ENCODE peak calls at places on chromosomes 1 and 21, in eight cellular contexts. One of them, this sample, is unnamed.

GRCh38 chr1:7290971-7291970 is 479.8 kb upstream of the VAMP3 start:
- DNase-seq in GM12878: no peak
- DNase-seq in HCT116: no peak
- DNase-seq in H1: no peak
- DNase-seq in SK-N-SH: peak; percentile 76
- DNase-seq in K562: no peak
- DNase-seq in endothelial cell of umbilical vein: no peak
- DNase-seq in HepG2: no peak
- DNase-seq in this sample: no peak

GRCh38 chr1:205256956-205257615 is 29.3 kb downstream of the TMCC2 start:
- DNase-seq in HepG2: no peak
- DNase-seq in K562: no peak
- DNase-seq in H1: no peak
- DNase-seq in endothelial cell of umbilical vein: no peak
- DNase-seq in GM12878: no peak
- DNase-seq in SK-N-SH: no peak
- DNase-seq in HCT116: no peak
- DNase-seq in this sample: no peak

GRCh38 chr1:193558491-193559028 is 372.1 kb upstream of the B3GALT2 start:
- DNase-seq in K562: no peak
- DNase-seq in HCT116: peak; percentile 61
- DNase-seq in SK-N-SH: no peak
- DNase-seq in HepG2: no peak
- DNase-seq in H1: no peak
- DNase-seq in endothelial cell of umbilical vein: peak; percentile 92
- DNase-seq in GM12878: no peak
- DNase-seq in this sample: no peak

GRCh38 chr1:28518745-28519341 is 13.0 kb downstream of the RCC1 start:
- DNase-seq in endothelial cell of umbilical vein: no peak
- DNase-seq in GM12878: no peak
- DNase-seq in K562: peak; percentile 64
- DNase-seq in HCT116: no peak
- DNase-seq in SK-N-SH: no peak
- DNase-seq in HepG2: peak; percentile 84
- DNase-seq in H1: no peak
- DNase-seq in this sample: no peak

GRCh38 chr21:32403201-32403701 is 9.3 kb upstream of the EVA1C start:
- DNase-seq in K562: peak; percentile 76
- DNase-seq in endothelial cell of umbilical vein: peak; percentile 86
- DNase-seq in HepG2: peak; percentile 48
- DNase-seq in GM12878: peak; percentile 3
- DNase-seq in SK-N-SH: peak; percentile 81
- DNase-seq in HCT116: no peak
- DNase-seq in H1: no peak
- DNase-seq in this sample: peak; percentile 92

GRCh38 chr1:43331688-43332087 is 5.9 kb upstream of the MPL start:
- DNase-seq in SK-N-SH: no peak
- DNase-seq in H1: no peak
- DNase-seq in endothelial cell of umbilical vein: no peak
- DNase-seq in K562: no peak
- DNase-seq in HepG2: no peak
- DNase-seq in GM12878: no peak
- DNase-seq in HCT116: no peak
- DNase-seq in this sample: no peak

GRCh38 chr1:68111804-68112436 is 61.5 kb upstream of the DIRAS3 start:
- DNase-seq in endothelial cell of umbilical vein: peak; percentile 88
- DNase-seq in GM12878: no peak
- DNase-seq in SK-N-SH: peak; percentile 44
- DNase-seq in HCT116: peak; percentile 45
- DNase-seq in K562: no peak
- DNase-seq in HepG2: no peak
- DNase-seq in H1: no peak
- DNase-seq in this sample: peak; percentile 43

GRCh38 chr1:7375329-7375728 is 395.8 kb upstream of the VAMP3 start:
- DNase-seq in H1: no peak
- DNase-seq in endothelial cell of umbilical vein: no peak
- DNase-seq in HepG2: no peak
- DNase-seq in HCT116: no peak
- DNase-seq in K562: no peak
- DNase-seq in GM12878: no peak
- DNase-seq in SK-N-SH: no peak
- DNase-seq in this sample: no peak

GRCh38 chr21:22020221-22020620 is 1022.0 kb downstream of the NCAM2 start:
- DNase-seq in GM12878: no peak
- DNase-seq in H1: no peak
- DNase-seq in HCT116: no peak
- DNase-seq in HepG2: no peak
- DNase-seq in K562: no peak
- DNase-seq in endothelial cell of umbilical vein: no peak
- DNase-seq in SK-N-SH: no peak
- DNase-seq in this sample: peak; percentile 1

GRCh38 chr1:58789322-58789856 is 5.5 kb upstream of the JUN start:
- DNase-seq in SK-N-SH: no peak
- DNase-seq in H1: no peak
- DNase-seq in GM12878: no peak
- DNase-seq in K562: no peak
- DNase-seq in HCT116: no peak
- DNase-seq in HepG2: no peak
- DNase-seq in endothelial cell of umbilical vein: no peak
- DNase-seq in this sample: no peak

GRCh38 chr1:86382878-86383277 is 13.2 kb downstream of the ODF2L start:
- DNase-seq in GM12878: peak; percentile 13
- DNase-seq in H1: no peak
- DNase-seq in HepG2: no peak
- DNase-seq in HCT116: no peak
- DNase-seq in SK-N-SH: no peak
- DNase-seq in K562: no peak
- DNase-seq in endothelial cell of umbilical vein: peak; percentile 64
- DNase-seq in this sample: no peak

GRCh38 chr1:85888961-85889360 is 180.7 kb upstream of the ZNHIT6 start:
- DNase-seq in K562: no peak
- DNase-seq in H1: no peak
- DNase-seq in endothelial cell of umbilical vein: no peak
- DNase-seq in HCT116: no peak
- DNase-seq in GM12878: no peak
- DNase-seq in HepG2: no peak
- DNase-seq in SK-N-SH: no peak
- DNase-seq in this sample: no peak

GRCh38 chr1:41620365-41621169 is 136.1 kb upstream of the EDN2 start:
- DNase-seq in K562: no peak
- DNase-seq in SK-N-SH: no peak
- DNase-seq in endothelial cell of umbilical vein: no peak
- DNase-seq in HCT116: no peak
- DNase-seq in H1: no peak
- DNase-seq in GM12878: no peak
- DNase-seq in HepG2: no peak
- DNase-seq in this sample: no peak

GRCh38 chr21:25375675-25376074 is 231.6 kb downstream of the MRPL39 start:
- DNase-seq in H1: no peak
- DNase-seq in endothelial cell of umbilical vein: peak; percentile 10
- DNase-seq in HCT116: no peak
- DNase-seq in HepG2: no peak
- DNase-seq in K562: no peak
- DNase-seq in SK-N-SH: no peak
- DNase-seq in GM12878: no peak
- DNase-seq in this sample: no peak

GRCh38 chr1:114466334-114467014 is 44.5 kb downstream of the TRIM33 start:
- DNase-seq in HepG2: peak; percentile 79
- DNase-seq in SK-N-SH: no peak
- DNase-seq in K562: no peak
- DNase-seq in GM12878: no peak
- DNase-seq in HCT116: no peak
- DNase-seq in endothelial cell of umbilical vein: no peak
- DNase-seq in H1: no peak
- DNase-seq in this sample: peak; percentile 50

GRCh38 chr1:88595355-88595754 is 88.7 kb upstream of the PKN2 start:
- DNase-seq in HepG2: peak; percentile 65
- DNase-seq in SK-N-SH: no peak
- DNase-seq in GM12878: peak; percentile 12
- DNase-seq in endothelial cell of umbilical vein: peak; percentile 63
- DNase-seq in K562: peak; percentile 31
- DNase-seq in HCT116: peak; percentile 62
- DNase-seq in H1: no peak
- DNase-seq in this sample: peak; percentile 67

GRCh38 chr21:33036430-33037162 is 10.9 kb downstream of the OLIG2 start:
- DNase-seq in K562: no peak
- DNase-seq in SK-N-SH: no peak
- DNase-seq in HepG2: no peak
- DNase-seq in GM12878: no peak
- DNase-seq in HCT116: no peak
- DNase-seq in H1: no peak
- DNase-seq in endothelial cell of umbilical vein: peak; percentile 79
- DNase-seq in this sample: no peak

GRCh38 chr1:78080767-78081166 is 35.0 kb downstream of the GIPC2 start:
- DNase-seq in K562: no peak
- DNase-seq in endothelial cell of umbilical vein: peak; percentile 21
- DNase-seq in H1: no peak
- DNase-seq in GM12878: no peak
- DNase-seq in HepG2: no peak
- DNase-seq in SK-N-SH: no peak
- DNase-seq in HCT116: no peak
- DNase-seq in this sample: no peak

GRCh38 chr1:160607051-160608032 is 28.0 kb upstream of the CD84 start:
- DNase-seq in HCT116: peak; percentile 68
- DNase-seq in K562: peak; percentile 73
- DNase-seq in H1: no peak
- DNase-seq in HepG2: peak; percentile 63
- DNase-seq in SK-N-SH: peak; percentile 33
- DNase-seq in GM12878: peak; percentile 90
- DNase-seq in endothelial cell of umbilical vein: peak; percentile 70
- DNase-seq in this sample: peak; percentile 82

GRCh38 chr1:94417962-94418663 is at the start of gene ABCD3:
- DNase-seq in K562: peak; percentile 97
- DNase-seq in H1: peak; percentile 59
- DNase-seq in GM12878: peak; percentile 80
- DNase-seq in HepG2: peak; percentile 93
- DNase-seq in SK-N-SH: peak; percentile 96
- DNase-seq in endothelial cell of umbilical vein: peak; percentile 98
- DNase-seq in HCT116: peak; percentile 83
- DNase-seq in this sample: peak; percentile 92

GRCh38 chr1:23194119-23194984 is 22.9 kb downstream of the HTR1D start:
- DNase-seq in K562: no peak
- DNase-seq in endothelial cell of umbilical vein: no peak
- DNase-seq in SK-N-SH: no peak
- DNase-seq in HCT116: no peak
- DNase-seq in GM12878: no peak
- DNase-seq in HepG2: no peak
- DNase-seq in H1: no peak
- DNase-seq in this sample: no peak

GRCh38 chr1:152034654-152035405 is 2.0 kb downstream of the S100A11 start:
- DNase-seq in H1: no peak
- DNase-seq in endothelial cell of umbilical vein: peak; percentile 60
- DNase-seq in K562: peak; percentile 74
- DNase-seq in SK-N-SH: peak; percentile 49
- DNase-seq in HepG2: peak; percentile 61
- DNase-seq in GM12878: peak; percentile 57
- DNase-seq in HCT116: peak; percentile 79
- DNase-seq in this sample: peak; percentile 90
- TF ChIP-seq POLR2AphosphoS5 in H1: no peak
- TF ChIP-seq POLR2AphosphoS5 in endothelial cell of umbilical vein: peak; percentile 37
- TF ChIP-seq POLR2AphosphoS5 in K562: peak; percentile 24
- TF ChIP-seq POLR2AphosphoS5 in SK-N-SH: no peak
- TF ChIP-seq POLR2AphosphoS5 in HepG2: no peak
- TF ChIP-seq POLR2AphosphoS5 in GM12878: no peak
- TF ChIP-seq POLR2AphosphoS5 in HCT116: peak; percentile 46
- TF ChIP-seq POLR2AphosphoS5 in this sample: peak; percentile 9

GRCh38 chr1:209875510-209875909 is 47.7 kb downstream of the UTP25 start:
- DNase-seq in endothelial cell of umbilical vein: peak; percentile 51
- DNase-seq in HepG2: peak; percentile 36
- DNase-seq in HCT116: peak; percentile 19
- DNase-seq in SK-N-SH: no peak
- DNase-seq in H1: no peak
- DNase-seq in GM12878: no peak
- DNase-seq in K562: no peak
- DNase-seq in this sample: peak; percentile 80
- H2AFZ ChIP-seq in endothelial cell of umbilical vein: no peak overlapping the region
- H2AFZ ChIP-seq in HepG2: no peak overlapping the region
- H2AFZ ChIP-seq in HCT116: peak overlapping the region; percentile 53
- H2AFZ ChIP-seq in SK-N-SH: peak overlapping the region; percentile 61
- H2AFZ ChIP-seq in H1: peak overlapping the region; percentile 99
- H2AFZ ChIP-seq in GM12878: no peak overlapping the region
- H2AFZ ChIP-seq in K562: no peak overlapping the region
- H2AFZ ChIP-seq in this sample: peak overlapping the region; percentile 94

GRCh38 chr1:156096640-156097391 is 14.6 kb upstream of the MEX3A start:
- DNase-seq in endothelial cell of umbilical vein: peak; percentile 93
- DNase-seq in GM12878: peak; percentile 93
- DNase-seq in H1: no peak
- DNase-seq in K562: peak; percentile 88
- DNase-seq in HepG2: peak; percentile 65
- DNase-seq in HCT116: peak; percentile 54
- DNase-seq in SK-N-SH: peak; percentile 89
- DNase-seq in this sample: peak; percentile 91
- TF ChIP-seq POLR2AphosphoS5 in endothelial cell of umbilical vein: peak; percentile 90
- TF ChIP-seq POLR2AphosphoS5 in GM12878: peak; percentile 14
- TF ChIP-seq POLR2AphosphoS5 in H1: peak; percentile 20
- TF ChIP-seq POLR2AphosphoS5 in K562: no peak
- TF ChIP-seq POLR2AphosphoS5 in HepG2: no peak
- TF ChIP-seq POLR2AphosphoS5 in HCT116: peak; percentile 33
- TF ChIP-seq POLR2AphosphoS5 in SK-N-SH: peak; percentile 26
- TF ChIP-seq POLR2AphosphoS5 in this sample: no peak

GRCh38 chr1:162857850-162858249 is 3.1 kb downstream of the CCDC190 start:
- DNase-seq in HepG2: no peak
- DNase-seq in SK-N-SH: no peak
- DNase-seq in endothelial cell of umbilical vein: peak; percentile 75
- DNase-seq in K562: no peak
- DNase-seq in GM12878: no peak
- DNase-seq in H1: no peak
- DNase-seq in HCT116: no peak
- DNase-seq in this sample: no peak

GRCh38 chr1:162859210-162859609 is 1.8 kb downstream of the CCDC190 start:
- DNase-seq in H1: no peak
- DNase-seq in HCT116: no peak
- DNase-seq in HepG2: no peak
- DNase-seq in endothelial cell of umbilical vein: no peak
- DNase-seq in GM12878: no peak
- DNase-seq in K562: no peak
- DNase-seq in SK-N-SH: no peak
- DNase-seq in this sample: no peak

GRCh38 chr1:162854245-162854860 is 6.6 kb downstream of the CCDC190 start:
- DNase-seq in K562: peak; percentile 62
- DNase-seq in endothelial cell of umbilical vein: peak; percentile 82
- DNase-seq in HepG2: peak; percentile 59
- DNase-seq in GM12878: no peak
- DNase-seq in H1: no peak
- DNase-seq in SK-N-SH: peak; percentile 66
- DNase-seq in HCT116: peak; percentile 77
- DNase-seq in this sample: peak; percentile 78

GRCh38 chr1:162855461-162856150 is 5.4 kb downstream of the CCDC190 start:
- DNase-seq in H1: no peak
- DNase-seq in HCT116: no peak
- DNase-seq in K562: no peak
- DNase-seq in HepG2: no peak
- DNase-seq in SK-N-SH: no peak
- DNase-seq in GM12878: no peak
- DNase-seq in endothelial cell of umbilical vein: peak; percentile 63
- DNase-seq in this sample: no peak

DNA sequence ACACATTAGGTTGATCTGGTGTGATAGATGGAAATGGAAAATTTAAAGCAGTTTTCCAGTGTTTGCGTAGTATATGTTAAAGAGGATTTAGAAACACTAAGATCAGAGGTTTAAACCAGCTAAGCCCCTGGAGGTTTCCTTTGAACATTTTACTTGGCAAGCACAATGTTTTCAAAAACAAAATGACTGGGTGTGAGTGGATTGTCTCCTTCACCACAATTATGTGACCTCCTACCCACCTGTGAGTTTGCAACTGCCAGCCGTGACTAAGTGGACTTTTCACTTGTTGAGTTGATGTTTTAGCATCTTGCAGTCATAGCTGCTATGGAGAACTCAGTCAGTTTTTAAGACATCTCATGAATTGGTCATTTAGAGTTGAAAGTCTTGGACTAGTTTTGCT is 4.7 kb downstream of the CCDC190 start:
- DNase-seq in GM12878: no peak
- DNase-seq in SK-N-SH: no peak
- DNase-seq in HCT116: peak; percentile 50
- DNase-seq in K562: no peak
- DNase-seq in HepG2: no peak
- DNase-seq in H1: no peak
- DNase-seq in endothelial cell of umbilical vein: peak; percentile 91
- DNase-seq in this sample: no peak
- H2AFZ ChIP-seq in GM12878: no peak overlapping the region
- H2AFZ ChIP-seq in SK-N-SH: no peak overlapping the region
- H2AFZ ChIP-seq in HCT116: peak overlapping the region; percentile 14
- H2AFZ ChIP-seq in K562: no peak overlapping the region
- H2AFZ ChIP-seq in HepG2: no peak overlapping the region
- H2AFZ ChIP-seq in H1: no peak overlapping the region
- H2AFZ ChIP-seq in endothelial cell of umbilical vein: no peak overlapping the region
- H2AFZ ChIP-seq in this sample: no peak overlapping the region